ENCODE peak calls at places on chromosomes 12 and 14, in eight cellular contexts. R is stomach, J is suprapubic skin, O is tibial nerve, W is prostate gland, L is spleen, I is ovary, Q is sigmoid colon. E is an unnamed sample.

GRCh38 chr12:108532061-108532848 is 17.2 kb downstream of the FICD start:
- DNase-seq in R (no peak), J (no peak), O (no peak), W (no peak), L (no peak), I (no peak), Q (no peak), E (no peak)

GRCh38 chr14:92093320-92093719 is 13.1 kb downstream of the ATXN3 start:
- DNase-seq in R (no peak), J (no peak), O (no peak), W (no peak), L (no peak), I (no peak), Q (no peak), E (no peak)

GRCh38 chr12:90631581-90631980 is 323.4 kb downstream of the CCER1 start:
- DNase-seq in R (no peak), J (no peak), O (no peak), W (no peak), L (no peak), I (no peak), Q (no peak), E (no peak)

GRCh38 chr14:72516936-72517408 is 376.9 kb downstream of the DPF3 start:
- DNase-seq in R (peak), J (no peak), O (peak), W (peak), L (peak), I (peak), Q (no peak), E (peak)

GRCh38 chr12:13373131-13373530 is 176.6 kb downstream of the EMP1 start:
- DNase-seq in R (no peak), J (no peak), O (no peak), W (no peak), L (no peak), I (no peak), Q (no peak), E (no peak)

GRCh38 chr12:72330784-72331183 is 58.6 kb downstream of the TRHDE start:
- DNase-seq in R (no peak), J (no peak), O (no peak), W (no peak), L (no peak), I (no peak), Q (no peak), E (no peak)

GRCh38 chr12:85036736-85037135 is 585 bp downstream of the LRRIQ1 start:
- DNase-seq in R (no peak), J (no peak), O (no peak), W (no peak), L (no peak), I (no peak), Q (no peak), E (no peak)

GRCh38 chr12:124429535-124429934 is 134.6 kb downstream of the RFLNA start:
- DNase-seq in R (no peak), J (no peak), O (no peak), W (no peak), L (no peak), I (no peak), Q (no peak), E (no peak)

GRCh38 chr12:56315626-56316473 is at the start of gene CNPY2:
- DNase-seq in R (peak), J (peak), O (peak), W (peak), L (peak), I (peak), Q (peak), E (peak)

GRCh38 chr12:101375573-101375972 is 32.0 kb downstream of the ARL1 start:
- DNase-seq in R (no peak), J (no peak), O (no peak), W (no peak), L (no peak), I (no peak), Q (no peak), E (no peak)

GRCh38 chr12:18849080-18849479 is 111.2 kb downstream of the CAPZA3 start:
- DNase-seq in R (no peak), J (no peak), O (no peak), W (no peak), L (no peak), I (no peak), Q (no peak), E (no peak)

GRCh38 chr14:49553106-49553505 is 33.1 kb downstream of the RPS29 start:
- DNase-seq in R (no peak), J (no peak), O (no peak), W (no peak), L (no peak), I (no peak), Q (no peak), E (no peak)

GRCh38 chr12:8849785-8850184 is 27.4 kb downstream of the A2ML1 start:
- DNase-seq in R (no peak), J (no peak), O (no peak), W (no peak), L (no peak), I (no peak), Q (no peak), E (no peak)

GRCh38 chr12:131528144-131528543 is 182.7 kb upstream of the SFSWAP start:
- DNase-seq in R (no peak), J (no peak), O (no peak), W (no peak), L (no peak), I (no peak), Q (no peak), E (no peak)

GRCh38 chr14:61754627-61755381 is 7.4 kb upstream of the SNAPC1 start:
- DNase-seq in R (no peak), J (no peak), O (no peak), W (no peak), L (no peak), I (no peak), Q (no peak), E (no peak)

GRCh38 chr12:71415336-71416231 is 24.0 kb upstream of the LGR5 start:
- DNase-seq in R (no peak), J (no peak), O (peak), W (peak), L (no peak), I (no peak), Q (no peak), E (no peak)

GRCh38 chr12:113306382-113306781 is 28.5 kb downstream of the SLC8B1 start:
- DNase-seq in R (no peak), J (no peak), O (no peak), W (no peak), L (no peak), I (no peak), Q (no peak), E (no peak)

GRCh38 chr12:124140889-124141550 is 153.9 kb upstream of the RFLNA start:
- DNase-seq in R (no peak), J (no peak), O (no peak), W (no peak), L (no peak), I (no peak), Q (no peak), E (no peak)

GRCh38 chr14:68232643-68233055 is 413.1 kb downstream of the RAD51B start:
- DNase-seq in R (peak), J (no peak), O (peak), W (peak), L (no peak), I (no peak), Q (peak), E (no peak)

GRCh38 chr14:99272669-99273024 is 650 bp upstream of the BCL11B start:
- DNase-seq in R (no peak), J (no peak), O (no peak), W (no peak), L (no peak), I (no peak), Q (no peak), E (no peak)

GRCh38 chr14:98952595-98953325 is 319.2 kb downstream of the BCL11B start:
- DNase-seq in R (no peak), J (no peak), O (no peak), W (no peak), L (no peak), I (no peak), Q (peak), E (peak)

GRCh38 chr14:91149462-91149861 is 35.6 kb downstream of the DGLUCY start:
- DNase-seq in R (peak), J (no peak), O (peak), W (peak), L (no peak), I (no peak), Q (peak), E (peak)

GRCh38 chr12:66160704-66161103 is 9.1 kb downstream of the TMBIM4 start:
- DNase-seq in R (no peak), J (peak), O (no peak), W (no peak), L (peak), I (no peak), Q (no peak), E (no peak)

GRCh38 chr12:123712780-123713319 is 697 bp downstream of the ATP6V0A2 start:
- DNase-seq in R (no peak), J (no peak), O (no peak), W (no peak), L (no peak), I (no peak), Q (no peak), E (peak)

GRCh38 chr12:113862570-113863454 is 103.3 kb downstream of the RBM19 start:
- DNase-seq in R (no peak), J (no peak), O (no peak), W (no peak), L (no peak), I (no peak), Q (no peak), E (no peak)

GRCh38 chr12:7493006-7493405 is 10.6 kb downstream of the CD163 start:
- DNase-seq in R (no peak), J (no peak), O (no peak), W (no peak), L (no peak), I (no peak), Q (no peak), E (no peak)

GRCh38 chr12:53313996-53314395 is 7.4 kb downstream of the AAAS start:
- DNase-seq in R (no peak), J (no peak), O (no peak), W (no peak), L (no peak), I (no peak), Q (no peak), E (no peak)

GRCh38 chr14:75675265-75675960 is 14.4 kb downstream of the TTLL5 start:
- DNase-seq in R (no peak), J (no peak), O (no peak), W (no peak), L (no peak), I (no peak), Q (no peak), E (no peak)
- TF ChIP-seq CTCF in R (no peak), J (no peak), O (no peak), W (no peak), L (no peak), I (no peak), Q (no peak), E (no peak)

DNA sequence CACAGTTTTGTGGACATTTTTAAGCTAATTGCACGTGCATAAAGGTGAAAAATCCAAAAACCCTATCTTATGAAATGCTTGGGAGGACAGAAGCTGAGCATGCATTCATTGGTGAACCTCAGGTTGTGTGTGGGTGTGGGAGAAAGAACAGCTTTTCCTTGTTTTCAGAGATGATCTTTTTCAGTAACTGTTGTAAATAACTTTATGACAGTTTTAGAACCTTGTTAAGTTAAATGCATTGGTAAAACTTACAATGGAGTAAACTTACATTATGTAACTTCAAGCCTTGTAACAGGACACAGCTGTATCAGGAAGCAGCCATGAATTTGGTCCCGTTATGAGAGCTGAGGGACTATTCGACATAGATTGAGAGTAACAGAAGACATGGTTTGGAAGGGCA is 587.4 kb downstream of the GALC start:
- DNase-seq in R (no peak), J (no peak), O (no peak), W (no peak), L (no peak), I (no peak), Q (no peak), E (no peak)
- TF ChIP-seq POLR2A in R (no peak), J (no peak), O (no peak), W (no peak), L (no peak), I (no peak), Q (no peak), E (no peak)

GRCh38 chr14:70662080-70662479 is 20.4 kb downstream of the TTC9 start:
- DNase-seq in R (no peak), J (no peak), O (no peak), W (no peak), L (no peak), I (no peak), Q (no peak), E (no peak)

GRCh38 chr14:70658899-70659298 is 17.2 kb downstream of the TTC9 start:
- DNase-seq in R (no peak), J (no peak), O (no peak), W (no peak), L (no peak), I (no peak), Q (no peak), E (no peak)

GRCh38 chr14:70662816-70663215 is 21.1 kb downstream of the TTC9 start:
- DNase-seq in R (no peak), J (no peak), O (no peak), W (no peak), L (no peak), I (no peak), Q (no peak), E (no peak)

GRCh38 chr14:70663707-70664179 is 22.0 kb downstream of the TTC9 start:
- DNase-seq in R (no peak), J (no peak), O (no peak), W (no peak), L (no peak), I (no peak), Q (no peak), E (no peak)

DNA sequence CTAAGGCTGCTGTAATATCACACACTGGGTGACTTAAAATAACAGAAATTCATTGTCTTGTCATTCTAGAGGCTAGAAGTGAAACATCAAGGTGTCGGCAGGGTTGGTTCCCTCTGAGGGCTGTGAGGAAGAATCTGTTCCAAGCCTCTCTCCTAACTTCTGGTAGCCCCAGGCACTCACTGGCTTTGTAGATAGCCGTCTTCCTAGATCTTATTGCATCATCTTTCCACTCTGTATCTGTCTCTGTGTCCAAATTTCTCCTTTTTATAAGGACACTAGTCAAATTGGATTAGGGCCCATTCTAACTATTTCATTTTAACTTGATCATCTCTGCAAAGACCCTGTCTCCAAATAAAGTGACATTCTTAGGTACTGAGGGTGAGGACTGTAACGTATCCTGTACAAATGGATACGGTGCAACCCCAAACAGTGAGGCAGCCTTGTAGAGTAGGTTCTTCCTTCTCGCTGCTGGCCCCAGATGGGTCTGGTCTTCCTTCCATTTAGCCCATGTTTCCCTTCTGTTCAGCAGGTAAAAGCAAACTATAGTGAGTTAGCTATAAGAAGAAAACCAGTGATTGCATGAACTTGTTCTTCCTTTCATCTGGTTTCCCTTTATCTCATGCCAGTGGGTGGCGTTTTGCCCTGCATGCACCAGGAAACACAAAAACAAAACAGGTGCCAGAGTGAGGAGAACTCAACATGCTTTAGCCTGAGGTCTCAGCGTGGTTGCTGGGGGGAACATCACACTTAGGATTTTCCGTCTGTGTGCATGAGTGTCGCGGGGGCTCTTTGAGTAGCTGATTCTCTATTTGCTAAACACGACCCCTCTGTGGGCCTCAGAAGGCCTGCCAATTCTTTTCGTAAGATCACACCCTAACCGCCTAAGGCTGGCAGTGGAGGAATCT is 19.5 kb downstream of the TTC9 start:
- DNase-seq in R (peak), J (no peak), O (no peak), W (peak), L (no peak), I (no peak), Q (no peak), E (no peak)
- TF ChIP-seq CTCF in R (no peak), J (no peak), O (no peak), W (peak), L (no peak), I (no peak), Q (no peak), E (no peak)

DNA sequence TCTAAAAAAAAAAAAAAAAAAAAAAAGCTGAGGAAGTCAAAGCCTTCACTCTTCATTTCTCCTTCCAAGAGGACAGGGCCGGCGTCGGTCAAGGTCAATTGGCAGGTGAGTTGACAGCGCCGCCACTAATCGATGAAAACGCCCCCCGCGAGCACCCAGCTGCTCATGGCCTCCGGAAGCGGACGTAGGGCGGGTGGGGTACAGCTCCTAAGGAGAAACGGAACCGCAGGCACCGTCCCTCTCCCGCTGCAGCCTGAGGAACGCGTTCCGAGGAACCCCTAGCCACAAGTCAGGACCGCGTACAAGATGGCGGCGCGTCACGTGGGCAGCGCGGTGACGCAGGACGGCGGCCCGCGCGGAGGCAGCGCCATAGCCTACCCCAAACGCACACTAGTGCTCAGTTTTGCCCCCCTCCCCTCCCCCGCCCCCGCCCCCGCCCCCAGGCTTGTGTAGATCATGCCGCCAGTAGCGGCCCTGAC is at the start of gene ATF1:
- DNase-seq in R (peak), J (peak), O (peak), W (peak), L (peak), I (peak), Q (peak), E (peak)
- TF ChIP-seq POLR2A in R (no peak), J (peak), O (peak), W (peak), L (no peak), I (peak), Q (peak), E (peak)

DNA sequence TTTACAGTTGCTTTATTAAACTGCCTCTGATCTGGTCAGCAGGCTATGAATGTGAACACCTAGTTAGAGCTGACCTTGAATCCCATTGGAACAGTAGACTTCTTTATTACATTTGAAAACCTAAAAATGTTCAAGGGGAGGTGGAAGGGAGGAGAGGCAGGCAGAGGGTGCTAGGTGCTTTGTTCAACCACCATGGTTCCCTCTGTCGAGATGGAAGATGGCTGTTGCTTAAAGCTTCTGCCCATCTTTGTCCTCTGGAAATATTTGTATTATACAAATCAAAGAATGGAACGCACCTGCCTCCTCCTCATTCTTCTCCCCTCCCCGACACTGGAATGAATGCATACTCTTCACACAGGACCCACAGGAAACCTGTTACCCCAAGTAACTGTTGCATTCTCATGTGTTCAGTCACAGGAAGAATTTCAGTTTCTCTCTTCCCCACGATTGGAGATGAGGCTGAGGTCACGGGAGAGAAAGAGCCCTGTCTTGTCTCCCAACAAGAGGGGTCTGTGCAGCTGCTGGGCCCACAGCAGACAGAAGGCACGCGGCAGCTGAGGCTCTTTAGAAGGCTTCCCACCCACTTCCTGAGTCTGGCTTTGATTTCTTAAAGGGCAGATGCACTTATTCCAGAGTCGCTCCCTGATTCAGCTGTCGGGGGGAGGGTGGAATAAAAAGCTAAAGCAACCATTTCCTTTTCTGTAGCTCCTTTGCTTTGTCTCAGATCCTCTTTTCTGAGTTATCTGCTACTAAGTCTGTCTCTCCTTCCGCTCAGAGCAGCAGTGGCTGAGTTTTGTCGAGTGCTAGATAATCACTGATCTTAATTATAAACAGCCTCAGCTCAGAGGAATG is 217.9 kb upstream of the BTG1 start:
- DNase-seq in R (no peak), J (no peak), O (peak), W (no peak), L (peak), I (peak), Q (peak), E (peak)
- TF ChIP-seq CTCF in R (no peak), J (no peak), O (no peak), W (no peak), L (no peak), I (no peak), Q (no peak), E (no peak)